ENCODE peak calls at places on chromosome 6, in seven cellular contexts. I is nephron progenitor cell; P is aorta; V is GM23248; A is CD4-positive, alpha-beta memory T cell; Q is NB4; E is testis. C is an unnamed sample.

GRCh38 chr6:169808608-169808967 is 57.2 kb downstream of the ERMARD start:
- DNase-seq in I (no peak), P (no peak), V (no peak), A (no peak), Q (no peak), E (peak), C (no peak)

GRCh38 chr6:154986787-154987235 is 8.3 kb upstream of the TIAM2 start:
- DNase-seq in I (no peak), P (no peak), V (no peak), A (no peak), Q (peak), E (no peak), C (no peak)

GRCh38 chr6:146878564-146879343 is 280.0 kb downstream of the ADGB start:
- DNase-seq in I (no peak), P (no peak), V (no peak), A (no peak), Q (peak), E (no peak), C (no peak)

GRCh38 chr6:18897350-18897749 is 510.2 kb downstream of the RNF144B start:
- DNase-seq in I (no peak), P (no peak), V (no peak), A (no peak), Q (no peak), E (no peak), C (no peak)

GRCh38 chr6:129543981-129544380 is 166.0 kb downstream of the ARHGAP18 start:
- DNase-seq in I (no peak), P (no peak), V (peak), A (no peak), Q (no peak), E (no peak), C (no peak)

GRCh38 chr6:119349041-119349340 is 570 bp downstream of the MAN1A1 start:
- DNase-seq in I (peak), P (no peak), V (peak), A (no peak), Q (no peak), E (no peak), C (no peak)

GRCh38 chr6:24719125-24719931 is at the start of gene C6orf62:
- DNase-seq in I (peak), P (no peak), V (peak), A (peak), Q (peak), E (peak), C (no peak)

GRCh38 chr6:150667977-150668716 is 68.5 kb downstream of the PLEKHG1 start:
- DNase-seq in I (peak), P (peak), V (peak), A (no peak), Q (no peak), E (peak), C (peak)

GRCh38 chr6:49515485-49516146 is 15.9 kb downstream of the GLYATL3 start:
- DNase-seq in I (no peak), P (no peak), V (no peak), A (no peak), Q (no peak), E (no peak), C (no peak)

GRCh38 chr6:124389127-124389526 is 573.1 kb upstream of the RNF217 start:
- DNase-seq in I (no peak), P (no peak), V (no peak), A (no peak), Q (no peak), E (no peak), C (no peak)

GRCh38 chr6:16514249-16514648 is 247.0 kb downstream of the ATXN1 start:
- DNase-seq in I (no peak), P (no peak), V (peak), A (peak), Q (peak), E (peak), C (no peak)

GRCh38 chr6:96907498-96907897 is 9.8 kb upstream of the NDUFAF4 start:
- DNase-seq in I (no peak), P (no peak), V (peak), A (no peak), Q (no peak), E (peak), C (no peak)

GRCh38 chr6:42616716-42617115 is 52.9 kb downstream of the UBR2 start:
- DNase-seq in I (no peak), P (no peak), V (peak), A (no peak), Q (no peak), E (no peak), C (no peak)